ENCODE peak calls at places on chromosomes 1 and 21, in eight cellular contexts. One of them, this sample, is unnamed.
A peak's percentile ranks its signal among the peaks of the same experiment; 100 is the strongest.

GRCh38 chr1:64484651-64485050 is 14.7 kb downstream of the CACHD1 start:
- DNase-seq in stomach: no peak
- DNase-seq in colonic mucosa: no peak
- DNase-seq in A549: no peak
- DNase-seq in psoas muscle: no peak
- DNase-seq in testis: no peak
- DNase-seq in mucosa of descending colon: no peak
- DNase-seq in heart left ventricle: no peak
- DNase-seq in this sample: no peak

GRCh38 chr1:54791880-54792522 is 9.1 kb downstream of the TTC22 start:
- DNase-seq in stomach: peak; percentile 47
- DNase-seq in colonic mucosa: peak; percentile 68
- DNase-seq in A549: peak; percentile 55
- DNase-seq in psoas muscle: no peak
- DNase-seq in testis: peak; percentile 72
- DNase-seq in mucosa of descending colon: no peak
- DNase-seq in heart left ventricle: no peak
- DNase-seq in this sample: no peak

GRCh38 chr1:213394837-213395236 is 343.8 kb downstream of the RPS6KC1 start:
- DNase-seq in stomach: no peak
- DNase-seq in colonic mucosa: no peak
- DNase-seq in A549: no peak
- DNase-seq in psoas muscle: no peak
- DNase-seq in testis: no peak
- DNase-seq in mucosa of descending colon: no peak
- DNase-seq in heart left ventricle: no peak
- DNase-seq in this sample: no peak

GRCh38 chr1:28632560-28632959 is 10.3 kb downstream of the TAF12 start:
- DNase-seq in stomach: no peak
- DNase-seq in colonic mucosa: no peak
- DNase-seq in A549: no peak
- DNase-seq in psoas muscle: peak; percentile 6
- DNase-seq in testis: no peak
- DNase-seq in mucosa of descending colon: no peak
- DNase-seq in heart left ventricle: no peak
- DNase-seq in this sample: no peak

GRCh38 chr21:42101246-42101645 is 30.1 kb downstream of the UMODL1 start:
- DNase-seq in stomach: no peak
- DNase-seq in colonic mucosa: peak; percentile 90
- DNase-seq in A549: no peak
- DNase-seq in psoas muscle: no peak
- DNase-seq in testis: no peak
- DNase-seq in mucosa of descending colon: peak; percentile 90
- DNase-seq in heart left ventricle: peak; percentile 46
- DNase-seq in this sample: no peak

GRCh38 chr1:180235077-180235501 is 5.0 kb downstream of the LHX4 start:
- DNase-seq in stomach: no peak
- DNase-seq in colonic mucosa: no peak
- DNase-seq in A549: no peak
- DNase-seq in psoas muscle: no peak
- DNase-seq in testis: no peak
- DNase-seq in mucosa of descending colon: no peak
- DNase-seq in heart left ventricle: no peak
- DNase-seq in this sample: no peak

GRCh38 chr1:172451002-172451443 is 7.2 kb upstream of the PIGC start:
- DNase-seq in stomach: peak; percentile 43
- DNase-seq in colonic mucosa: peak; percentile 26
- DNase-seq in A549: peak; percentile 28
- DNase-seq in psoas muscle: no peak
- DNase-seq in testis: no peak
- DNase-seq in mucosa of descending colon: no peak
- DNase-seq in heart left ventricle: no peak
- DNase-seq in this sample: no peak

GRCh38 chr1:233033366-233033765 is 83.0 kb downstream of the NTPCR start:
- DNase-seq in stomach: no peak
- DNase-seq in colonic mucosa: no peak
- DNase-seq in A549: no peak
- DNase-seq in psoas muscle: no peak
- DNase-seq in testis: no peak
- DNase-seq in mucosa of descending colon: no peak
- DNase-seq in heart left ventricle: no peak
- DNase-seq in this sample: no peak

GRCh38 chr1:246199086-246199485 is 308.0 kb downstream of the SMYD3 start:
- DNase-seq in stomach: no peak
- DNase-seq in colonic mucosa: no peak
- DNase-seq in A549: no peak
- DNase-seq in psoas muscle: no peak
- DNase-seq in testis: no peak
- DNase-seq in mucosa of descending colon: no peak
- DNase-seq in heart left ventricle: no peak
- DNase-seq in this sample: no peak

GRCh38 chr1:41572224-41572623 is 87.7 kb upstream of the EDN2 start:
- DNase-seq in stomach: peak; percentile 16
- DNase-seq in colonic mucosa: no peak
- DNase-seq in A549: no peak
- DNase-seq in psoas muscle: no peak
- DNase-seq in testis: no peak
- DNase-seq in mucosa of descending colon: no peak
- DNase-seq in heart left ventricle: no peak
- DNase-seq in this sample: no peak

GRCh38 chr1:93585059-93585966 is 96.3 kb downstream of the BCAR3 start:
- DNase-seq in stomach: peak; percentile 99
- DNase-seq in colonic mucosa: peak; percentile 98
- DNase-seq in A549: peak; percentile 84
- DNase-seq in psoas muscle: peak; percentile 87
- DNase-seq in testis: peak; percentile 91
- DNase-seq in mucosa of descending colon: peak; percentile 97
- DNase-seq in heart left ventricle: peak; percentile 90
- DNase-seq in this sample: peak; percentile 95

GRCh38 chr1:84598846-84599741 is 24.9 kb upstream of the CTBS start:
- DNase-seq in stomach: no peak
- DNase-seq in colonic mucosa: no peak
- DNase-seq in A549: no peak
- DNase-seq in psoas muscle: no peak
- DNase-seq in testis: no peak
- DNase-seq in mucosa of descending colon: no peak
- DNase-seq in heart left ventricle: no peak
- DNase-seq in this sample: no peak
- H3K4me3 ChIP-seq in stomach: no peak overlapping the region
- H3K4me3 ChIP-seq in colonic mucosa: no peak overlapping the region
- H3K4me3 ChIP-seq in A549: no peak overlapping the region
- H3K4me3 ChIP-seq in psoas muscle: no peak overlapping the region
- H3K4me3 ChIP-seq in testis: no peak overlapping the region
- H3K4me3 ChIP-seq in mucosa of descending colon: no peak overlapping the region
- H3K4me3 ChIP-seq in heart left ventricle: no peak overlapping the region
- H3K4me3 ChIP-seq in this sample: no peak overlapping the region

GRCh38 chr1:235918481-235918880 is 51.8 kb upstream of the LYST start:
- DNase-seq in stomach: no peak
- DNase-seq in colonic mucosa: no peak
- DNase-seq in A549: no peak
- DNase-seq in psoas muscle: no peak
- DNase-seq in testis: no peak
- DNase-seq in mucosa of descending colon: no peak
- DNase-seq in heart left ventricle: no peak
- DNase-seq in this sample: no peak

GRCh38 chr1:235920596-235921375 is 54.1 kb upstream of the LYST start:
- DNase-seq in stomach: peak; percentile 47
- DNase-seq in colonic mucosa: peak; percentile 46
- DNase-seq in A549: no peak
- DNase-seq in psoas muscle: no peak
- DNase-seq in testis: no peak
- DNase-seq in mucosa of descending colon: peak; percentile 55
- DNase-seq in heart left ventricle: no peak
- DNase-seq in this sample: no peak

GRCh38 chr1:235918032-235918431 is 51.3 kb upstream of the LYST start:
- DNase-seq in stomach: no peak
- DNase-seq in colonic mucosa: no peak
- DNase-seq in A549: no peak
- DNase-seq in psoas muscle: no peak
- DNase-seq in testis: no peak
- DNase-seq in mucosa of descending colon: no peak
- DNase-seq in heart left ventricle: no peak
- DNase-seq in this sample: no peak

GRCh38 chr1:235919127-235919796 is 52.6 kb upstream of the LYST start:
- DNase-seq in stomach: no peak
- DNase-seq in colonic mucosa: no peak
- DNase-seq in A549: no peak
- DNase-seq in psoas muscle: no peak
- DNase-seq in testis: no peak
- DNase-seq in mucosa of descending colon: no peak
- DNase-seq in heart left ventricle: no peak
- DNase-seq in this sample: no peak

GRCh38 chr1:235919797-235920475 is 53.2 kb upstream of the LYST start:
- DNase-seq in stomach: no peak
- DNase-seq in colonic mucosa: no peak
- DNase-seq in A549: peak; percentile 79
- DNase-seq in psoas muscle: no peak
- DNase-seq in testis: no peak
- DNase-seq in mucosa of descending colon: no peak
- DNase-seq in heart left ventricle: no peak
- DNase-seq in this sample: no peak
- H3K4me1 ChIP-seq in stomach: peaks cover 47% of the 10 kb centered on the region
- H3K4me1 ChIP-seq in colonic mucosa: no peaks in the 10 kb centered on the region
- H3K4me1 ChIP-seq in A549: peaks cover 57% of the 10 kb centered on the region
- H3K4me1 ChIP-seq in psoas muscle: peaks cover 11% of the 10 kb centered on the region
- H3K4me1 ChIP-seq in testis: no peaks in the 10 kb centered on the region
- H3K4me1 ChIP-seq in mucosa of descending colon: peaks cover 32% of the 10 kb centered on the region
- H3K4me1 ChIP-seq in heart left ventricle: no peaks in the 10 kb centered on the region
- H3K4me1 ChIP-seq in this sample: no peaks in the 10 kb centered on the region

GRCh38 chr1:6490181-6491075 is 1.0 kb downstream of the PLEKHG5 start:
- DNase-seq in stomach: peak; percentile 80
- DNase-seq in colonic mucosa: peak; percentile 84
- DNase-seq in A549: peak; percentile 77
- DNase-seq in psoas muscle: no peak
- DNase-seq in testis: peak; percentile 78
- DNase-seq in mucosa of descending colon: peak; percentile 89
- DNase-seq in heart left ventricle: peak; percentile 80
- DNase-seq in this sample: peak; percentile 56
- TF ChIP-seq CTCF in stomach: no peak
- TF ChIP-seq CTCF in colonic mucosa: peak; percentile 3
- TF ChIP-seq CTCF in A549: no peak
- TF ChIP-seq CTCF in psoas muscle: no peak
- TF ChIP-seq CTCF in testis: no peak
- TF ChIP-seq CTCF in mucosa of descending colon: no peak
- TF ChIP-seq CTCF in heart left ventricle: no peak
- TF ChIP-seq CTCF in this sample: no peak

DNA sequence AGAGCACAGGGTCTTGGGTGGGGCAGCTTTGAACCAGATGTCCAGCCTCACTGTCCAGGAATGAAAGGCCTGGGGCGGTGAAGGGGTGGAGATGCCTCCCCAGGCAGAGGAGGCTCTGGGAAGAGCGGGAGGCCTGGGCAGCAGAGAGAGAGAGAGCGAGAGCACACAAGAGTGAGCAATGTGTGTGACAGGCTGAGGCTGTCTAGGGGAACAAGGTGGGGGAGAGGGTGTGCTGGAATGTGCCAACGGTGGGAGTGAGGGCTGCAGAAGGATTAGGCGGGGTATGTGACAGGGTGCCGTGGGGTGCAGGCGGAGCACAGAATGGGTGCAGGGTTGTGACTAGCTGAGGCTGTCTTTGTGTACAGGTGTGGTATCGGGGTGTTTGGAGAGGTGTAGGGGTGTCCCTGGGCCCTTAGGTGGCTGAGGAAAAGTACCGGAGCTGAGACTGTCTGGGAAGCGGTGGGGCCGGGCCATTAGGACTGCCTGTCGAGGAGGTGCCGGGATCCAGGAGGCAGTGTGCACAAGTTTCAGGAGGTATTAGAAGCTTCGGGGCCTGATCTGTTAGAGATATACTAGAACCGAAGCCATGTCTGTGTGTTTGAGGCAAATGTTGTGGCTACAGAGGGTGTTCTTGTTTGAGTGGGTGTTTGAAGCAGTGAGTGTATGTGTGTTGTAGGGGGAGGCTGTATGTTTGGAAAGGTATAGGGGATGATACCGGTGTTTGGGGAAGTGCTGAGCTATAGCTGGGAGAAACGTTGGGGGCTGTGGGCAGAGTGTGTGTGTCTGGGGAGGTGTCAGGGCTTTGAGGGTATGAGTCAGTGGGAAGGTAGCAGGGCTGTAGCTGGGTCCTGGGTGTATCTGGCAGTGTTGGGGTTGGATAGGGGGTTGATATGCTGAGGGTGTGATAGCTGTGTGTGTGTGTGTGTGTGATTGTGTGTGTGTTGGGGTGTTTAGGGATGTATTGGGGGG is 9.1 kb downstream of the AHDC1 start:
- DNase-seq in stomach: no peak
- DNase-seq in colonic mucosa: no peak
- DNase-seq in A549: no peak
- DNase-seq in psoas muscle: no peak
- DNase-seq in testis: no peak
- DNase-seq in mucosa of descending colon: no peak
- DNase-seq in heart left ventricle: no peak
- DNase-seq in this sample: no peak
- H3K4me3 ChIP-seq in stomach: no peak overlapping the region
- H3K4me3 ChIP-seq in colonic mucosa: no peak overlapping the region
- H3K4me3 ChIP-seq in A549: no peak overlapping the region
- H3K4me3 ChIP-seq in psoas muscle: peak overlapping the region; percentile 7
- H3K4me3 ChIP-seq in testis: no peak overlapping the region
- H3K4me3 ChIP-seq in mucosa of descending colon: no peak overlapping the region
- H3K4me3 ChIP-seq in heart left ventricle: no peak overlapping the region
- H3K4me3 ChIP-seq in this sample: no peak overlapping the region